ENCODE peak calls at places on chromosome 21, in seven cellular contexts. One of them, this sample, is unnamed.

GRCh38 chr21:42319368-42319767 is 4.2 kb upstream of the TFF3 start:
- DNase-seq in GM12878: no peak
- DNase-seq in K562: no peak
- DNase-seq in prostate gland: no peak
- DNase-seq in A549: no peak
- DNase-seq in breast epithelium: no peak
- DNase-seq in uterus: peak; percentile 0
- DNase-seq in this sample: no peak

GRCh38 chr21:42066521-42066920 is 4.6 kb upstream of the UMODL1 start:
- DNase-seq in breast epithelium: no peak
- DNase-seq in uterus: no peak
- DNase-seq in prostate gland: no peak
- DNase-seq in K562: no peak
- DNase-seq in A549: no peak
- DNase-seq in GM12878: no peak
- DNase-seq in this sample: peak; percentile 44

GRCh38 chr21:21010228-21010627 is 12.0 kb downstream of the NCAM2 start:
- DNase-seq in K562: no peak
- DNase-seq in GM12878: no peak
- DNase-seq in breast epithelium: no peak
- DNase-seq in prostate gland: no peak
- DNase-seq in A549: no peak
- DNase-seq in uterus: no peak
- DNase-seq in this sample: no peak

GRCh38 chr21:38654580-38654979 is 151.1 kb upstream of the ETS2 start:
- DNase-seq in breast epithelium: no peak
- DNase-seq in K562: no peak
- DNase-seq in uterus: no peak
- DNase-seq in GM12878: no peak
- DNase-seq in A549: no peak
- DNase-seq in prostate gland: no peak
- DNase-seq in this sample: no peak

GRCh38 chr21:39651206-39651605 is 38.5 kb downstream of the B3GALT5 start:
- DNase-seq in GM12878: no peak
- DNase-seq in A549: no peak
- DNase-seq in uterus: no peak
- DNase-seq in K562: no peak
- DNase-seq in breast epithelium: no peak
- DNase-seq in prostate gland: no peak
- DNase-seq in this sample: no peak

GRCh38 chr21:28392436-28392835 is 600.2 kb downstream of the LTN1 start:
- DNase-seq in breast epithelium: no peak
- DNase-seq in prostate gland: no peak
- DNase-seq in K562: no peak
- DNase-seq in uterus: no peak
- DNase-seq in GM12878: no peak
- DNase-seq in A549: no peak
- DNase-seq in this sample: no peak

GRCh38 chr21:22556829-22557228 is 1558.6 kb downstream of the NCAM2 start:
- DNase-seq in GM12878: no peak
- DNase-seq in breast epithelium: no peak
- DNase-seq in A549: no peak
- DNase-seq in K562: no peak
- DNase-seq in prostate gland: no peak
- DNase-seq in uterus: no peak
- DNase-seq in this sample: no peak

GRCh38 chr21:41777934-41778815 is 11.3 kb upstream of the RIPK4 start:
- DNase-seq in prostate gland: peak; percentile 90
- DNase-seq in uterus: peak; percentile 65
- DNase-seq in GM12878: no peak
- DNase-seq in K562: peak; percentile 73
- DNase-seq in A549: peak; percentile 85
- DNase-seq in breast epithelium: peak; percentile 93
- DNase-seq in this sample: peak; percentile 90

GRCh38 chr21:41634858-41635257 is 126.9 kb upstream of the TMPRSS2 start:
- DNase-seq in uterus: no peak
- DNase-seq in A549: no peak
- DNase-seq in prostate gland: no peak
- DNase-seq in K562: no peak
- DNase-seq in breast epithelium: no peak
- DNase-seq in GM12878: no peak
- DNase-seq in this sample: no peak

GRCh38 chr21:19031956-19032355 is 628.4 kb upstream of the TMPRSS15 start:
- DNase-seq in uterus: no peak
- DNase-seq in K562: no peak
- DNase-seq in A549: no peak
- DNase-seq in GM12878: no peak
- DNase-seq in breast epithelium: no peak
- DNase-seq in prostate gland: no peak
- DNase-seq in this sample: no peak

GRCh38 chr21:38814126-38815059 is 8.7 kb downstream of the ETS2 start:
- DNase-seq in breast epithelium: no peak
- DNase-seq in A549: no peak
- DNase-seq in GM12878: no peak
- DNase-seq in uterus: no peak
- DNase-seq in prostate gland: no peak
- DNase-seq in K562: no peak
- DNase-seq in this sample: peak; percentile 61

GRCh38 chr21:34952701-34953100 is 96.4 kb downstream of the RUNX1 start:
- DNase-seq in prostate gland: no peak
- DNase-seq in uterus: no peak
- DNase-seq in A549: peak; percentile 2
- DNase-seq in GM12878: no peak
- DNase-seq in breast epithelium: no peak
- DNase-seq in K562: no peak
- DNase-seq in this sample: no peak

GRCh38 chr21:28904961-28905435 is 87.7 kb downstream of the LTN1 start:
- DNase-seq in A549: no peak
- DNase-seq in uterus: no peak
- DNase-seq in breast epithelium: no peak
- DNase-seq in K562: no peak
- DNase-seq in GM12878: no peak
- DNase-seq in prostate gland: no peak
- DNase-seq in this sample: no peak

GRCh38 chr21:42706765-42707164 is 53.3 kb downstream of the PDE9A start:
- DNase-seq in uterus: no peak
- DNase-seq in breast epithelium: no peak
- DNase-seq in K562: no peak
- DNase-seq in GM12878: no peak
- DNase-seq in prostate gland: no peak
- DNase-seq in A549: no peak
- DNase-seq in this sample: peak; percentile 37

GRCh38 chr21:39633043-39633442 is 20.3 kb downstream of the B3GALT5 start:
- DNase-seq in prostate gland: no peak
- DNase-seq in uterus: no peak
- DNase-seq in K562: no peak
- DNase-seq in A549: no peak
- DNase-seq in breast epithelium: no peak
- DNase-seq in GM12878: no peak
- DNase-seq in this sample: no peak

GRCh38 chr21:42734323-42734971 is 81.0 kb downstream of the PDE9A start:
- DNase-seq in GM12878: no peak
- DNase-seq in breast epithelium: no peak
- DNase-seq in K562: no peak
- DNase-seq in prostate gland: no peak
- DNase-seq in uterus: no peak
- DNase-seq in A549: peak; percentile 66
- DNase-seq in this sample: no peak

GRCh38 chr21:41411449-41412089 is 14.5 kb upstream of the MX1 start:
- DNase-seq in GM12878: peak; percentile 40
- DNase-seq in prostate gland: no peak
- DNase-seq in breast epithelium: no peak
- DNase-seq in uterus: no peak
- DNase-seq in A549: peak; percentile 15
- DNase-seq in K562: peak; percentile 17
- DNase-seq in this sample: peak; percentile 76

DNA sequence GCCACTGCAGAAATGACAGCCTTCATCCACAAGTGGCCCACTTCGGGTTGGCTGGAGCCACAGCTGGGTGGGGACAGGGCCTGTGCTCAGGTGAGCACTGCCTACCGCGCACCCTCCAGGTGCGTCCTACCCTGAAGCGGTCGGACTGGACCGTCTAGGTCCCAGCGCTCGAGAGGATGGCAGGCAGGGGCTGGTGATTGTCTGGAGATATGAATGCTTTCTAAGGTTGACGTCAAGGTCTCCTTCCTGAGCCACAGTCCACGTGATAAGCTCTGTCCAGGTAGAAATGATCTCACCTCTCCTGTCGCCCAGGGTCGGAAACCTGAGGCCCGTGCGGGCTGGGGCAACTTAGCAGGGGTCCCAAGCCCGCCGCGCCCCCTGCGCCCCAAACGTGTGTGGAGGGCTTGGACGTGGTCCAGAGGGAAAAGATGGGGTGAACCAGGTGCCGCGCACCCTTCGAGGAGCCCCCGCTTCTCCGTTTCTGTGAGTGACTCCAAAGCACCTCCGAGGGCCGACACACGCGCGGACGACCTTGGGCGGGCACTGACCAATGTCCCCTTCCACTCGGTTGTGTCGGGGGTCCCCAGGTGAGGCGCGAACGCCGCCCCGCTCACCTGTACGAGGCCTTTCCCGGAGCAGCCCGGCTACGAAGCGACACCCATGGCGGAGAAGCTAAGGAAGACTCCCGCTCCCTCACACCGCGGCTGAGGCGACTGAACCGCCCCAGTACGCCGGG is 853 bp upstream of the DOP1B start:
- DNase-seq in uterus: no peak
- DNase-seq in breast epithelium: peak; percentile 55
- DNase-seq in prostate gland: peak; percentile 69
- DNase-seq in GM12878: no peak
- DNase-seq in A549: no peak
- DNase-seq in K562: no peak
- DNase-seq in this sample: no peak
- TF ChIP-seq POLR2A in uterus: peak; percentile 88
- TF ChIP-seq POLR2A in breast epithelium: peak; percentile 78
- TF ChIP-seq POLR2A in prostate gland: peak; percentile 98
- TF ChIP-seq POLR2A in GM12878: peak; percentile 67
- TF ChIP-seq POLR2A in A549: peak; percentile 71
- TF ChIP-seq POLR2A in K562: no peak
- TF ChIP-seq POLR2A in this sample: peak; percentile 98

DNA sequence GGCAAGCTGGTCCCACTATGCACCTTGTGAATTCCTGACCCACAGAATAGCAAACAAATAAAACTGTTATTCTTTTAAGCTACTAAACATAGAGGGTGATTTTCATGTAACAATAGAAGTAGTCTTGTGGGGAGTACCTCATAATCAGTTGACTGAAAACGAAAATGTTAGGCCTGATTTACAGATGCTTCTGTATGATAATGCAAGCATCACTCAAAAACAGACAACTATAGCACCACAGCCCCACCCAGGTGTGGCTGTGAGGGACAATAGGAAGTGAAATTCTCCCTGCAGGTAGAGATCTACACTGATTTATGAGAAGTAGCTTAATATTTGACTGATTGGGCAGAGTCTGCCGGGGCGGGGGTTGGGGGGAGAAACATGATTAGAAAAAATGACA is 26.5 kb upstream of the KRTAP19-8 start:
- DNase-seq in GM12878: no peak
- DNase-seq in breast epithelium: no peak
- DNase-seq in uterus: no peak
- DNase-seq in K562: no peak
- DNase-seq in prostate gland: no peak
- DNase-seq in A549: no peak
- DNase-seq in this sample: no peak
- H3K4me3 ChIP-seq in GM12878: no peak overlapping the region
- H3K4me3 ChIP-seq in breast epithelium: no peak overlapping the region
- H3K4me3 ChIP-seq in uterus: no peak overlapping the region
- H3K4me3 ChIP-seq in K562: no peak overlapping the region
- H3K4me3 ChIP-seq in prostate gland: no peak overlapping the region
- H3K4me3 ChIP-seq in A549: no peak overlapping the region
- H3K4me3 ChIP-seq in this sample: no peak overlapping the region

GRCh38 chr21:45551316-45551715 is 9.1 kb upstream of the SLC19A1 start:
- DNase-seq in A549: peak; percentile 79
- DNase-seq in GM12878: peak; percentile 35
- DNase-seq in breast epithelium: no peak
- DNase-seq in uterus: no peak
- DNase-seq in prostate gland: no peak
- DNase-seq in K562: peak; percentile 34
- DNase-seq in this sample: peak; percentile 41
- H3K27ac ChIP-seq in A549: peak overlapping the region; percentile 66
- H3K27ac ChIP-seq in GM12878: peak overlapping the region; percentile 93
- H3K27ac ChIP-seq in breast epithelium: no peak overlapping the region
- H3K27ac ChIP-seq in uterus: no peak overlapping the region
- H3K27ac ChIP-seq in prostate gland: no peak overlapping the region
- H3K27ac ChIP-seq in K562: no peak overlapping the region
- H3K27ac ChIP-seq in this sample: peak overlapping the region; percentile 85

DNA sequence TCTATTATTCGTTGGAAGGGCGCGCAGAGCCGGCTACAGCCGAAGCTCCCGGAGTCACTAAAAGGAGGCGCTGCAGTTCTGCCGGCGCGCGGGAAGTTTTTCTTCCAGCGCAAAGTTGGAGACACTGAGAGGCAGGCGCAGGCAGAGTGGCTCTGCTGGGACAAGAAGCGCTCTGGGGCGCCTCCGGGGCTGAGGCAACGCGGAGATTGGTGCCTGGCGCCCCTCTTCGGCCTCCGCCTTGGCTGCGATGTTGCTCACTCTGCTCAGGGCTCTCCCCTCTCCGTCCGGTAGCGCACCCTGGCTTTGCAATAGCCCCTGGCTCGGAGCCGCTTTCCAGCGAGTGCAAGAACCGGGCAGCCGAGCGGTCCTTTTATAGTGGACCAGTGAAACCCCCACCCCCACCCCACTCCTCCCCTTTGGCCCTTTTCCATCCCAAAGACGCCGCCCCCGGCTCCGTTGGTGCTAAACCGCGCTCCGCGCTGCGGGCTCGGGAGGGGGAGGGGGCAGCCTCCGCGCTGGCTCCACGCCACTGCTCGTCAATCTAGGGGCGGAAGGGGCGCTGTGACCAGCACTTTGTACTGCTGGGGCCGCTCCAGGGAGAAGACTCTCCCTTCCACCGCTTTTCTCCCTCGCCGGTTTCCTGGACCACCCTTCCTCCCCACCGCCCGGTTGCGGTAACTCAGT is at the start of gene ADAMTS1:
- DNase-seq in prostate gland: peak; percentile 68
- DNase-seq in K562: no peak
- DNase-seq in A549: peak; percentile 38
- DNase-seq in GM12878: no peak
- DNase-seq in uterus: peak; percentile 97
- DNase-seq in breast epithelium: peak; percentile 71
- DNase-seq in this sample: peak; percentile 31
- TF ChIP-seq POLR2A in prostate gland: peak; percentile 54
- TF ChIP-seq POLR2A in K562: no peak
- TF ChIP-seq POLR2A in A549: no peak
- TF ChIP-seq POLR2A in GM12878: no peak
- TF ChIP-seq POLR2A in uterus: peak; percentile 86
- TF ChIP-seq POLR2A in breast epithelium: peak; percentile 88
- TF ChIP-seq POLR2A in this sample: peak; percentile 63